ENCODE peak calls at places on chromosome 11, in eight cellular contexts. One of them, this sample, is unnamed.

GRCh38 chr11:67558084-67558772 is 25.4 kb upstream of the GSTP1 start:
- DNase-seq in effector memory CD8-positive, alpha-beta T cell: no peak
- DNase-seq in NCI-H1092 treated with DMSO at 0.1 percent for 48 hours: no peak
- DNase-seq in activated naive CD8-positive, alpha-beta T cell treated with anti-CD3 and anti-CD28 coated beads for 36 hours: no peak
- DNase-seq in T47D: no peak
- DNase-seq in activated T-helper 1 cell treated with anti-CD3 and anti-CD28 coated beads, Interleukin-2, amount 50 U/mL, for 16 hours: no peak
- DNase-seq in amniotic stem cell: no peak
- DNase-seq in activated T-cell treated with anti-CD3 and anti-CD28 coated beads, Interleukin-2, amount 50 U/mL, for 72 hours: no peak
- DNase-seq in this sample: no peak

GRCh38 chr11:92340839-92341238 is 116.2 kb downstream of the FAT3 start:
- DNase-seq in activated naive CD8-positive, alpha-beta T cell treated with anti-CD3 and anti-CD28 coated beads for 36 hours: no peak
- DNase-seq in effector memory CD8-positive, alpha-beta T cell: no peak
- DNase-seq in activated T-helper 1 cell treated with anti-CD3 and anti-CD28 coated beads, Interleukin-2, amount 50 U/mL, for 16 hours: no peak
- DNase-seq in NCI-H1092 treated with DMSO at 0.1 percent for 48 hours: no peak
- DNase-seq in amniotic stem cell: no peak
- DNase-seq in T47D: peak
- DNase-seq in activated T-cell treated with anti-CD3 and anti-CD28 coated beads, Interleukin-2, amount 50 U/mL, for 72 hours: no peak
- DNase-seq in this sample: no peak

GRCh38 chr11:119307219-119307618 is 9.7 kb downstream of the MCAM start:
- DNase-seq in amniotic stem cell: no peak
- DNase-seq in activated T-cell treated with anti-CD3 and anti-CD28 coated beads, Interleukin-2, amount 50 U/mL, for 72 hours: no peak
- DNase-seq in activated T-helper 1 cell treated with anti-CD3 and anti-CD28 coated beads, Interleukin-2, amount 50 U/mL, for 16 hours: no peak
- DNase-seq in effector memory CD8-positive, alpha-beta T cell: no peak
- DNase-seq in NCI-H1092 treated with DMSO at 0.1 percent for 48 hours: peak
- DNase-seq in T47D: peak
- DNase-seq in activated naive CD8-positive, alpha-beta T cell treated with anti-CD3 and anti-CD28 coated beads for 36 hours: no peak
- DNase-seq in this sample: no peak

GRCh38 chr11:110908401-110909106 is 196.3 kb upstream of the ARHGAP20 start:
- DNase-seq in effector memory CD8-positive, alpha-beta T cell: no peak
- DNase-seq in amniotic stem cell: peak
- DNase-seq in activated naive CD8-positive, alpha-beta T cell treated with anti-CD3 and anti-CD28 coated beads for 36 hours: no peak
- DNase-seq in T47D: no peak
- DNase-seq in activated T-helper 1 cell treated with anti-CD3 and anti-CD28 coated beads, Interleukin-2, amount 50 U/mL, for 16 hours: no peak
- DNase-seq in NCI-H1092 treated with DMSO at 0.1 percent for 48 hours: peak
- DNase-seq in activated T-cell treated with anti-CD3 and anti-CD28 coated beads, Interleukin-2, amount 50 U/mL, for 72 hours: no peak
- DNase-seq in this sample: no peak

GRCh38 chr11:92978226-92979111 is 9.0 kb downstream of the MTNR1B start:
- DNase-seq in T47D: no peak
- DNase-seq in activated naive CD8-positive, alpha-beta T cell treated with anti-CD3 and anti-CD28 coated beads for 36 hours: no peak
- DNase-seq in activated T-cell treated with anti-CD3 and anti-CD28 coated beads, Interleukin-2, amount 50 U/mL, for 72 hours: no peak
- DNase-seq in amniotic stem cell: no peak
- DNase-seq in effector memory CD8-positive, alpha-beta T cell: no peak
- DNase-seq in NCI-H1092 treated with DMSO at 0.1 percent for 48 hours: peak
- DNase-seq in activated T-helper 1 cell treated with anti-CD3 and anti-CD28 coated beads, Interleukin-2, amount 50 U/mL, for 16 hours: no peak
- DNase-seq in this sample: no peak

GRCh38 chr11:107856180-107856980 is 2.2 kb downstream of the SLC35F2 start:
- DNase-seq in effector memory CD8-positive, alpha-beta T cell: no peak
- DNase-seq in NCI-H1092 treated with DMSO at 0.1 percent for 48 hours: no peak
- DNase-seq in activated T-helper 1 cell treated with anti-CD3 and anti-CD28 coated beads, Interleukin-2, amount 50 U/mL, for 16 hours: no peak
- DNase-seq in activated T-cell treated with anti-CD3 and anti-CD28 coated beads, Interleukin-2, amount 50 U/mL, for 72 hours: no peak
- DNase-seq in amniotic stem cell: no peak
- DNase-seq in T47D: peak
- DNase-seq in activated naive CD8-positive, alpha-beta T cell treated with anti-CD3 and anti-CD28 coated beads for 36 hours: no peak
- DNase-seq in this sample: no peak

GRCh38 chr11:111069076-111069475 is 176.4 kb upstream of the POU2AF2 start:
- DNase-seq in activated T-cell treated with anti-CD3 and anti-CD28 coated beads, Interleukin-2, amount 50 U/mL, for 72 hours: no peak
- DNase-seq in T47D: peak
- DNase-seq in activated T-helper 1 cell treated with anti-CD3 and anti-CD28 coated beads, Interleukin-2, amount 50 U/mL, for 16 hours: no peak
- DNase-seq in effector memory CD8-positive, alpha-beta T cell: no peak
- DNase-seq in activated naive CD8-positive, alpha-beta T cell treated with anti-CD3 and anti-CD28 coated beads for 36 hours: no peak
- DNase-seq in amniotic stem cell: no peak
- DNase-seq in NCI-H1092 treated with DMSO at 0.1 percent for 48 hours: no peak
- DNase-seq in this sample: no peak

GRCh38 chr11:134536677-134537076 is 124.6 kb upstream of the B3GAT1 start:
- DNase-seq in activated naive CD8-positive, alpha-beta T cell treated with anti-CD3 and anti-CD28 coated beads for 36 hours: no peak
- DNase-seq in T47D: no peak
- DNase-seq in amniotic stem cell: no peak
- DNase-seq in activated T-cell treated with anti-CD3 and anti-CD28 coated beads, Interleukin-2, amount 50 U/mL, for 72 hours: no peak
- DNase-seq in activated T-helper 1 cell treated with anti-CD3 and anti-CD28 coated beads, Interleukin-2, amount 50 U/mL, for 16 hours: no peak
- DNase-seq in NCI-H1092 treated with DMSO at 0.1 percent for 48 hours: no peak
- DNase-seq in effector memory CD8-positive, alpha-beta T cell: no peak
- DNase-seq in this sample: no peak

GRCh38 chr11:112589132-112589531 is 328.5 kb upstream of the PLET1 start:
- DNase-seq in amniotic stem cell: no peak
- DNase-seq in effector memory CD8-positive, alpha-beta T cell: no peak
- DNase-seq in activated T-helper 1 cell treated with anti-CD3 and anti-CD28 coated beads, Interleukin-2, amount 50 U/mL, for 16 hours: no peak
- DNase-seq in activated naive CD8-positive, alpha-beta T cell treated with anti-CD3 and anti-CD28 coated beads for 36 hours: no peak
- DNase-seq in NCI-H1092 treated with DMSO at 0.1 percent for 48 hours: no peak
- DNase-seq in activated T-cell treated with anti-CD3 and anti-CD28 coated beads, Interleukin-2, amount 50 U/mL, for 72 hours: no peak
- DNase-seq in T47D: no peak
- DNase-seq in this sample: no peak

GRCh38 chr11:11074686-11075370 is 217.0 kb upstream of the ZBED5 start:
- DNase-seq in amniotic stem cell: no peak
- DNase-seq in T47D: no peak
- DNase-seq in activated T-helper 1 cell treated with anti-CD3 and anti-CD28 coated beads, Interleukin-2, amount 50 U/mL, for 16 hours: no peak
- DNase-seq in effector memory CD8-positive, alpha-beta T cell: no peak
- DNase-seq in activated naive CD8-positive, alpha-beta T cell treated with anti-CD3 and anti-CD28 coated beads for 36 hours: no peak
- DNase-seq in NCI-H1092 treated with DMSO at 0.1 percent for 48 hours: no peak
- DNase-seq in activated T-cell treated with anti-CD3 and anti-CD28 coated beads, Interleukin-2, amount 50 U/mL, for 72 hours: no peak
- DNase-seq in this sample: no peak

GRCh38 chr11:73139476-73140198 is 2.5 kb downstream of the FCHSD2 start:
- DNase-seq in amniotic stem cell: no peak
- DNase-seq in activated T-cell treated with anti-CD3 and anti-CD28 coated beads, Interleukin-2, amount 50 U/mL, for 72 hours: no peak
- DNase-seq in activated T-helper 1 cell treated with anti-CD3 and anti-CD28 coated beads, Interleukin-2, amount 50 U/mL, for 16 hours: no peak
- DNase-seq in NCI-H1092 treated with DMSO at 0.1 percent for 48 hours: no peak
- DNase-seq in effector memory CD8-positive, alpha-beta T cell: no peak
- DNase-seq in T47D: no peak
- DNase-seq in activated naive CD8-positive, alpha-beta T cell treated with anti-CD3 and anti-CD28 coated beads for 36 hours: no peak
- DNase-seq in this sample: no peak

GRCh38 chr11:57085604-57086003 is 96.1 kb upstream of the LRRC55 start:
- DNase-seq in effector memory CD8-positive, alpha-beta T cell: no peak
- DNase-seq in T47D: no peak
- DNase-seq in activated naive CD8-positive, alpha-beta T cell treated with anti-CD3 and anti-CD28 coated beads for 36 hours: no peak
- DNase-seq in amniotic stem cell: no peak
- DNase-seq in activated T-helper 1 cell treated with anti-CD3 and anti-CD28 coated beads, Interleukin-2, amount 50 U/mL, for 16 hours: no peak
- DNase-seq in activated T-cell treated with anti-CD3 and anti-CD28 coated beads, Interleukin-2, amount 50 U/mL, for 72 hours: no peak
- DNase-seq in NCI-H1092 treated with DMSO at 0.1 percent for 48 hours: peak
- DNase-seq in this sample: no peak

GRCh38 chr11:1041471-1041870 is 5.0 kb upstream of the MUC6 start:
- DNase-seq in T47D: no peak
- DNase-seq in amniotic stem cell: no peak
- DNase-seq in NCI-H1092 treated with DMSO at 0.1 percent for 48 hours: no peak
- DNase-seq in activated T-cell treated with anti-CD3 and anti-CD28 coated beads, Interleukin-2, amount 50 U/mL, for 72 hours: no peak
- DNase-seq in activated naive CD8-positive, alpha-beta T cell treated with anti-CD3 and anti-CD28 coated beads for 36 hours: no peak
- DNase-seq in effector memory CD8-positive, alpha-beta T cell: no peak
- DNase-seq in activated T-helper 1 cell treated with anti-CD3 and anti-CD28 coated beads, Interleukin-2, amount 50 U/mL, for 16 hours: no peak
- DNase-seq in this sample: no peak

GRCh38 chr11:96464695-96465307 is 75.0 kb downstream of the JRKL start:
- DNase-seq in activated T-helper 1 cell treated with anti-CD3 and anti-CD28 coated beads, Interleukin-2, amount 50 U/mL, for 16 hours: no peak
- DNase-seq in effector memory CD8-positive, alpha-beta T cell: no peak
- DNase-seq in activated naive CD8-positive, alpha-beta T cell treated with anti-CD3 and anti-CD28 coated beads for 36 hours: no peak
- DNase-seq in T47D: peak
- DNase-seq in NCI-H1092 treated with DMSO at 0.1 percent for 48 hours: peak
- DNase-seq in activated T-cell treated with anti-CD3 and anti-CD28 coated beads, Interleukin-2, amount 50 U/mL, for 72 hours: no peak
- DNase-seq in amniotic stem cell: peak
- DNase-seq in this sample: peak

GRCh38 chr11:119113716-119114115 is 6.6 kb downstream of the C2CD2L start:
- DNase-seq in activated T-cell treated with anti-CD3 and anti-CD28 coated beads, Interleukin-2, amount 50 U/mL, for 72 hours: no peak
- DNase-seq in activated naive CD8-positive, alpha-beta T cell treated with anti-CD3 and anti-CD28 coated beads for 36 hours: no peak
- DNase-seq in T47D: no peak
- DNase-seq in NCI-H1092 treated with DMSO at 0.1 percent for 48 hours: no peak
- DNase-seq in activated T-helper 1 cell treated with anti-CD3 and anti-CD28 coated beads, Interleukin-2, amount 50 U/mL, for 16 hours: no peak
- DNase-seq in amniotic stem cell: no peak
- DNase-seq in effector memory CD8-positive, alpha-beta T cell: no peak
- DNase-seq in this sample: no peak

GRCh38 chr11:60821827-60822599 is 19.9 kb upstream of the CCDC86 start:
- DNase-seq in NCI-H1092 treated with DMSO at 0.1 percent for 48 hours: no peak
- DNase-seq in activated T-cell treated with anti-CD3 and anti-CD28 coated beads, Interleukin-2, amount 50 U/mL, for 72 hours: no peak
- DNase-seq in T47D: no peak
- DNase-seq in activated naive CD8-positive, alpha-beta T cell treated with anti-CD3 and anti-CD28 coated beads for 36 hours: no peak
- DNase-seq in amniotic stem cell: no peak
- DNase-seq in effector memory CD8-positive, alpha-beta T cell: no peak
- DNase-seq in activated T-helper 1 cell treated with anti-CD3 and anti-CD28 coated beads, Interleukin-2, amount 50 U/mL, for 16 hours: no peak
- DNase-seq in this sample: no peak

GRCh38 chr11:1557168-1557884 is 14.7 kb downstream of the DUSP8 start:
- DNase-seq in amniotic stem cell: no peak
- DNase-seq in NCI-H1092 treated with DMSO at 0.1 percent for 48 hours: no peak
- DNase-seq in T47D: no peak
- DNase-seq in activated naive CD8-positive, alpha-beta T cell treated with anti-CD3 and anti-CD28 coated beads for 36 hours: no peak
- DNase-seq in activated T-helper 1 cell treated with anti-CD3 and anti-CD28 coated beads, Interleukin-2, amount 50 U/mL, for 16 hours: no peak
- DNase-seq in activated T-cell treated with anti-CD3 and anti-CD28 coated beads, Interleukin-2, amount 50 U/mL, for 72 hours: no peak
- DNase-seq in effector memory CD8-positive, alpha-beta T cell: no peak
- DNase-seq in this sample: no peak

GRCh38 chr11:64451856-64452255 is 92.9 kb downstream of the RPS6KA4 start:
- DNase-seq in activated T-helper 1 cell treated with anti-CD3 and anti-CD28 coated beads, Interleukin-2, amount 50 U/mL, for 16 hours: no peak
- DNase-seq in amniotic stem cell: no peak
- DNase-seq in NCI-H1092 treated with DMSO at 0.1 percent for 48 hours: no peak
- DNase-seq in activated T-cell treated with anti-CD3 and anti-CD28 coated beads, Interleukin-2, amount 50 U/mL, for 72 hours: no peak
- DNase-seq in T47D: no peak
- DNase-seq in activated naive CD8-positive, alpha-beta T cell treated with anti-CD3 and anti-CD28 coated beads for 36 hours: no peak
- DNase-seq in effector memory CD8-positive, alpha-beta T cell: no peak
- DNase-seq in this sample: no peak

GRCh38 chr11:30789270-30789669 is 203.1 kb upstream of the MPPED2 start:
- DNase-seq in T47D: no peak
- DNase-seq in activated T-helper 1 cell treated with anti-CD3 and anti-CD28 coated beads, Interleukin-2, amount 50 U/mL, for 16 hours: no peak
- DNase-seq in activated T-cell treated with anti-CD3 and anti-CD28 coated beads, Interleukin-2, amount 50 U/mL, for 72 hours: no peak
- DNase-seq in effector memory CD8-positive, alpha-beta T cell: no peak
- DNase-seq in NCI-H1092 treated with DMSO at 0.1 percent for 48 hours: no peak
- DNase-seq in amniotic stem cell: no peak
- DNase-seq in activated naive CD8-positive, alpha-beta T cell treated with anti-CD3 and anti-CD28 coated beads for 36 hours: no peak
- DNase-seq in this sample: no peak

GRCh38 chr11:10294289-10294953 is 402 bp upstream of the SBF2 start:
- DNase-seq in activated T-cell treated with anti-CD3 and anti-CD28 coated beads, Interleukin-2, amount 50 U/mL, for 72 hours: no peak
- DNase-seq in amniotic stem cell: no peak
- DNase-seq in NCI-H1092 treated with DMSO at 0.1 percent for 48 hours: no peak
- DNase-seq in activated T-helper 1 cell treated with anti-CD3 and anti-CD28 coated beads, Interleukin-2, amount 50 U/mL, for 16 hours: no peak
- DNase-seq in activated naive CD8-positive, alpha-beta T cell treated with anti-CD3 and anti-CD28 coated beads for 36 hours: no peak
- DNase-seq in effector memory CD8-positive, alpha-beta T cell: no peak
- DNase-seq in T47D: peak
- DNase-seq in this sample: no peak

GRCh38 chr11:34732831-34733230 is 111.9 kb downstream of the EHF start:
- DNase-seq in amniotic stem cell: no peak
- DNase-seq in activated T-cell treated with anti-CD3 and anti-CD28 coated beads, Interleukin-2, amount 50 U/mL, for 72 hours: no peak
- DNase-seq in effector memory CD8-positive, alpha-beta T cell: no peak
- DNase-seq in T47D: peak
- DNase-seq in activated naive CD8-positive, alpha-beta T cell treated with anti-CD3 and anti-CD28 coated beads for 36 hours: no peak
- DNase-seq in NCI-H1092 treated with DMSO at 0.1 percent for 48 hours: peak
- DNase-seq in activated T-helper 1 cell treated with anti-CD3 and anti-CD28 coated beads, Interleukin-2, amount 50 U/mL, for 16 hours: no peak
- DNase-seq in this sample: no peak

GRCh38 chr11:68212421-68213134 is 518 bp downstream of the KMT5B start:
- DNase-seq in NCI-H1092 treated with DMSO at 0.1 percent for 48 hours: peak
- DNase-seq in amniotic stem cell: peak
- DNase-seq in effector memory CD8-positive, alpha-beta T cell: peak
- DNase-seq in T47D: peak
- DNase-seq in activated naive CD8-positive, alpha-beta T cell treated with anti-CD3 and anti-CD28 coated beads for 36 hours: peak
- DNase-seq in activated T-cell treated with anti-CD3 and anti-CD28 coated beads, Interleukin-2, amount 50 U/mL, for 72 hours: peak
- DNase-seq in activated T-helper 1 cell treated with anti-CD3 and anti-CD28 coated beads, Interleukin-2, amount 50 U/mL, for 16 hours: peak
- DNase-seq in this sample: peak

GRCh38 chr11:2206291-2206690 is 34.7 kb upstream of the TH start:
- DNase-seq in amniotic stem cell: no peak
- DNase-seq in NCI-H1092 treated with DMSO at 0.1 percent for 48 hours: no peak
- DNase-seq in effector memory CD8-positive, alpha-beta T cell: no peak
- DNase-seq in T47D: no peak
- DNase-seq in activated T-helper 1 cell treated with anti-CD3 and anti-CD28 coated beads, Interleukin-2, amount 50 U/mL, for 16 hours: no peak
- DNase-seq in activated T-cell treated with anti-CD3 and anti-CD28 coated beads, Interleukin-2, amount 50 U/mL, for 72 hours: no peak
- DNase-seq in activated naive CD8-positive, alpha-beta T cell treated with anti-CD3 and anti-CD28 coated beads for 36 hours: no peak
- DNase-seq in this sample: no peak

GRCh38 chr11:46686886-46687810 is 13.3 kb downstream of the ARHGAP1 start:
- DNase-seq in activated T-helper 1 cell treated with anti-CD3 and anti-CD28 coated beads, Interleukin-2, amount 50 U/mL, for 16 hours: no peak
- DNase-seq in NCI-H1092 treated with DMSO at 0.1 percent for 48 hours: no peak
- DNase-seq in T47D: no peak
- DNase-seq in amniotic stem cell: no peak
- DNase-seq in activated T-cell treated with anti-CD3 and anti-CD28 coated beads, Interleukin-2, amount 50 U/mL, for 72 hours: no peak
- DNase-seq in activated naive CD8-positive, alpha-beta T cell treated with anti-CD3 and anti-CD28 coated beads for 36 hours: no peak
- DNase-seq in effector memory CD8-positive, alpha-beta T cell: no peak
- DNase-seq in this sample: no peak

GRCh38 chr11:92272651-92273050 is 48.0 kb downstream of the FAT3 start:
- DNase-seq in effector memory CD8-positive, alpha-beta T cell: no peak
- DNase-seq in activated naive CD8-positive, alpha-beta T cell treated with anti-CD3 and anti-CD28 coated beads for 36 hours: no peak
- DNase-seq in activated T-helper 1 cell treated with anti-CD3 and anti-CD28 coated beads, Interleukin-2, amount 50 U/mL, for 16 hours: no peak
- DNase-seq in NCI-H1092 treated with DMSO at 0.1 percent for 48 hours: no peak
- DNase-seq in amniotic stem cell: no peak
- DNase-seq in T47D: no peak
- DNase-seq in activated T-cell treated with anti-CD3 and anti-CD28 coated beads, Interleukin-2, amount 50 U/mL, for 72 hours: no peak
- DNase-seq in this sample: no peak

GRCh38 chr11:83064011-83064410 is 7.7 kb downstream of the RAB30 start:
- DNase-seq in activated T-helper 1 cell treated with anti-CD3 and anti-CD28 coated beads, Interleukin-2, amount 50 U/mL, for 16 hours: no peak
- DNase-seq in activated T-cell treated with anti-CD3 and anti-CD28 coated beads, Interleukin-2, amount 50 U/mL, for 72 hours: no peak
- DNase-seq in effector memory CD8-positive, alpha-beta T cell: no peak
- DNase-seq in activated naive CD8-positive, alpha-beta T cell treated with anti-CD3 and anti-CD28 coated beads for 36 hours: no peak
- DNase-seq in T47D: no peak
- DNase-seq in amniotic stem cell: no peak
- DNase-seq in NCI-H1092 treated with DMSO at 0.1 percent for 48 hours: no peak
- DNase-seq in this sample: no peak

GRCh38 chr11:101620026-101620425 is 36.2 kb upstream of the TRPC6 start:
- DNase-seq in amniotic stem cell: no peak
- DNase-seq in NCI-H1092 treated with DMSO at 0.1 percent for 48 hours: no peak
- DNase-seq in activated T-cell treated with anti-CD3 and anti-CD28 coated beads, Interleukin-2, amount 50 U/mL, for 72 hours: no peak
- DNase-seq in activated T-helper 1 cell treated with anti-CD3 and anti-CD28 coated beads, Interleukin-2, amount 50 U/mL, for 16 hours: no peak
- DNase-seq in activated naive CD8-positive, alpha-beta T cell treated with anti-CD3 and anti-CD28 coated beads for 36 hours: no peak
- DNase-seq in T47D: peak
- DNase-seq in effector memory CD8-positive, alpha-beta T cell: no peak
- DNase-seq in this sample: no peak

GRCh38 chr11:15276616-15277015 is 161.9 kb downstream of the INSC start:
- DNase-seq in NCI-H1092 treated with DMSO at 0.1 percent for 48 hours: peak
- DNase-seq in effector memory CD8-positive, alpha-beta T cell: no peak
- DNase-seq in T47D: peak
- DNase-seq in activated T-cell treated with anti-CD3 and anti-CD28 coated beads, Interleukin-2, amount 50 U/mL, for 72 hours: no peak
- DNase-seq in activated naive CD8-positive, alpha-beta T cell treated with anti-CD3 and anti-CD28 coated beads for 36 hours: no peak
- DNase-seq in activated T-helper 1 cell treated with anti-CD3 and anti-CD28 coated beads, Interleukin-2, amount 50 U/mL, for 16 hours: no peak
- DNase-seq in amniotic stem cell: no peak
- DNase-seq in this sample: no peak

GRCh38 chr11:67401495-67402191 is at the start of gene PPP1CA:
- DNase-seq in activated T-helper 1 cell treated with anti-CD3 and anti-CD28 coated beads, Interleukin-2, amount 50 U/mL, for 16 hours: peak
- DNase-seq in NCI-H1092 treated with DMSO at 0.1 percent for 48 hours: peak
- DNase-seq in effector memory CD8-positive, alpha-beta T cell: peak
- DNase-seq in T47D: peak
- DNase-seq in activated T-cell treated with anti-CD3 and anti-CD28 coated beads, Interleukin-2, amount 50 U/mL, for 72 hours: peak
- DNase-seq in amniotic stem cell: peak
- DNase-seq in activated naive CD8-positive, alpha-beta T cell treated with anti-CD3 and anti-CD28 coated beads for 36 hours: peak
- DNase-seq in this sample: peak

GRCh38 chr11:89660234-89660633 is 49.9 kb upstream of the TRIM77 start:
- DNase-seq in NCI-H1092 treated with DMSO at 0.1 percent for 48 hours: no peak
- DNase-seq in activated T-cell treated with anti-CD3 and anti-CD28 coated beads, Interleukin-2, amount 50 U/mL, for 72 hours: no peak
- DNase-seq in activated T-helper 1 cell treated with anti-CD3 and anti-CD28 coated beads, Interleukin-2, amount 50 U/mL, for 16 hours: no peak
- DNase-seq in activated naive CD8-positive, alpha-beta T cell treated with anti-CD3 and anti-CD28 coated beads for 36 hours: no peak
- DNase-seq in amniotic stem cell: no peak
- DNase-seq in effector memory CD8-positive, alpha-beta T cell: no peak
- DNase-seq in T47D: no peak
- DNase-seq in this sample: no peak

GRCh38 chr11:102932678-102933077 is 22.9 kb downstream of the MMP13 start:
- DNase-seq in T47D: no peak
- DNase-seq in activated T-helper 1 cell treated with anti-CD3 and anti-CD28 coated beads, Interleukin-2, amount 50 U/mL, for 16 hours: no peak
- DNase-seq in activated naive CD8-positive, alpha-beta T cell treated with anti-CD3 and anti-CD28 coated beads for 36 hours: no peak
- DNase-seq in activated T-cell treated with anti-CD3 and anti-CD28 coated beads, Interleukin-2, amount 50 U/mL, for 72 hours: no peak
- DNase-seq in NCI-H1092 treated with DMSO at 0.1 percent for 48 hours: no peak
- DNase-seq in effector memory CD8-positive, alpha-beta T cell: no peak
- DNase-seq in amniotic stem cell: no peak
- DNase-seq in this sample: no peak

GRCh38 chr11:3995949-3996554 is 98.5 kb upstream of the RRM1 start:
- DNase-seq in activated T-helper 1 cell treated with anti-CD3 and anti-CD28 coated beads, Interleukin-2, amount 50 U/mL, for 16 hours: no peak
- DNase-seq in effector memory CD8-positive, alpha-beta T cell: no peak
- DNase-seq in activated T-cell treated with anti-CD3 and anti-CD28 coated beads, Interleukin-2, amount 50 U/mL, for 72 hours: no peak
- DNase-seq in T47D: no peak
- DNase-seq in NCI-H1092 treated with DMSO at 0.1 percent for 48 hours: no peak
- DNase-seq in amniotic stem cell: peak
- DNase-seq in activated naive CD8-positive, alpha-beta T cell treated with anti-CD3 and anti-CD28 coated beads for 36 hours: no peak
- DNase-seq in this sample: no peak